ENCODE peak calls at places on chromosome 12, in ten cellular contexts. J is GM12878, U is suprapubic skin, P is transverse colon, L is HepG2, Z is K562, H is upper lobe of left lung, B is HCT116, V is esophagus muscularis mucosa, R is sigmoid colon. I is an unnamed sample.
A peak's percentile ranks its signal among the peaks of the same experiment; 100 is the strongest.

GRCh38 chr12:3574986-3575385 is 84.0 kb downstream of the PRMT8 start:
- DNase-seq in J (no peak), U (no peak), P (no peak), L (no peak), Z (no peak), H (no peak), B (no peak), V (no peak), R (no peak), I (no peak)

GRCh38 chr12:113897406-113897805 is 68.7 kb downstream of the RBM19 start:
- DNase-seq in J (no peak), U (no peak), P (no peak), L (no peak), Z (no peak), H (no peak), B (no peak), V (no peak), R (no peak), I (no peak)

GRCh38 chr12:101045486-101046474 is 164.3 kb downstream of the SLC5A8 start:
- DNase-seq in J (no peak), U (no peak), P (no peak), L (no peak), Z (no peak), H (no peak), B (no peak), V (no peak), R (no peak), I (no peak)

GRCh38 chr12:68785358-68785757 is 22.6 kb upstream of the MDM2 start:
- DNase-seq in J (no peak), U (no peak), P (no peak), L (no peak), Z (no peak), H (no peak), B (no peak), V (no peak), R (no peak), I (no peak)

GRCh38 chr12:109715310-109716091 is 1.9 kb downstream of the FAM222A start:
- DNase-seq in J (no peak), U (no peak), P (peak; percentile 51), L (no peak), Z (peak; percentile 61), H (peak; percentile 83), B (no peak), V (no peak), R (no peak), I (no peak)

GRCh38 chr12:11827096-11827841 is 177.8 kb downstream of the ETV6 start:
- DNase-seq in J (no peak), U (no peak), P (no peak), L (no peak), Z (no peak), H (no peak), B (no peak), V (no peak), R (peak; percentile 69), I (no peak)

GRCh38 chr12:114682920-114683708 is 861 bp downstream of the TBX3 start:
- DNase-seq in J (no peak), U (no peak), P (peak; percentile 45), L (no peak), Z (no peak), H (peak; percentile 74), B (no peak), V (no peak), R (no peak), I (no peak)

GRCh38 chr12:127548123-127548553 is 718.8 kb upstream of the TMEM132C start:
- DNase-seq in J (no peak), U (no peak), P (no peak), L (no peak), Z (no peak), H (no peak), B (no peak), V (no peak), R (no peak), I (no peak)

GRCh38 chr12:79634957-79635471 is 55.8 kb downstream of the PAWR start:
- DNase-seq in J (no peak), U (no peak), P (no peak), L (no peak), Z (no peak), H (no peak), B (no peak), V (no peak), R (no peak), I (no peak)

GRCh38 chr12:102406033-102406584 is 74.3 kb downstream of the IGF1 start:
- DNase-seq in J (peak; percentile 77), U (no peak), P (peak; percentile 17), L (no peak), Z (no peak), H (no peak), B (no peak), V (no peak), R (peak; percentile 69), I (no peak)

GRCh38 chr12:91774471-91774921 is 371.1 kb downstream of the BTG1 start:
- DNase-seq in J (no peak), U (no peak), P (no peak), L (no peak), Z (no peak), H (no peak), B (no peak), V (no peak), R (no peak), I (no peak)

GRCh38 chr12:97168804-97169203 is 261.7 kb downstream of the NEDD1 start:
- DNase-seq in J (no peak), U (no peak), P (no peak), L (no peak), Z (no peak), H (no peak), B (no peak), V (no peak), R (no peak), I (no peak)

GRCh38 chr12:96416033-96416790 is 16.0 kb upstream of the CDK17 start:
- DNase-seq in J (no peak), U (no peak), P (no peak), L (peak; percentile 21), Z (no peak), H (no peak), B (no peak), V (no peak), R (no peak), I (no peak)

GRCh38 chr12:32860182-32860581 is 36.4 kb downstream of the PKP2 start:
- DNase-seq in J (no peak), U (no peak), P (no peak), L (no peak), Z (no peak), H (no peak), B (no peak), V (no peak), R (no peak), I (no peak)

GRCh38 chr12:6323340-6323994 is 13.0 kb downstream of the PLEKHG6 start:
- DNase-seq in J (peak; percentile 71), U (no peak), P (no peak), L (peak; percentile 78), Z (peak; percentile 66), H (no peak), B (peak; percentile 70), V (no peak), R (peak; percentile 89), I (no peak)

GRCh38 chr12:54251667-54252284 is 28.1 kb downstream of the CBX5 start:
- DNase-seq in J (no peak), U (no peak), P (no peak), L (peak; percentile 38), Z (peak; percentile 64), H (no peak), B (peak; percentile 37), V (no peak), R (no peak), I (no peak)

GRCh38 chr12:121926874-121927706 is 8.7 kb downstream of the CFAP251 start:
- DNase-seq in J (peak; percentile 33), U (no peak), P (no peak), L (no peak), Z (no peak), H (no peak), B (no peak), V (no peak), R (no peak), I (no peak)

GRCh38 chr12:46206471-46206870 is 62.4 kb downstream of the SLC38A1 start:
- DNase-seq in J (no peak), U (no peak), P (no peak), L (no peak), Z (no peak), H (no peak), B (no peak), V (no peak), R (no peak), I (no peak)

DNA sequence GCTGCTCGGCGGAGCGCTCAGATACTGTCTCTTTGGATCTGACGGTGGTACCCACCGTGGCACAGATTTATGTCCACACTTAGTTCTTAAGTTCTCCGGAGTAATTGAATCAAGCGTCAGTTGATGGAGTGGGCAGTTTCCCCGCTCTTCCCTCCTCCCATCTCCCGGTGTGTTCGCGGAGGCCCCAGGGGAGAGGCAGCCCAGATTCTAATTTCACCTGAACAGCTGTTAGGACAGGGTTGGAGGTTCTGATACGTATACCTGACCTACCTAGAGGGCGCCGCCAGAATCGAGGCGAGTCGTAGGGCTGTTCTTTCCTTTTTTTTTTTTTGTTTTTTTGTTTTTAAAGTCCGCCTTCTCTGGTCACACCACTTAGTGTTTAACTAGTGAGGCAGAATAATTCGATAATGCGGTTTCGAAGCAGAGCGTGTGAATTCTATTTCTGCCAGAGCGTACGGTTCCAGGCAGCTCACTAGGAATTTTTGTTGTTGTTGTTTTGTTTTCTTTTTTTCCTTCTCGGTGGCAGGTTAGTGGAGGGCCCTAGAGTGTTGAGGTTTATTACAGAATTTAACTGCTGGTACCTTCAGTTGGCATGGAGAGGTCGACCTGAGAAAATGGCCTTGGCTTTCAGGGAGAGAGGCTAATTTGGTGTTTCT is 22.3 kb upstream of the GNS start:
- DNase-seq in J (no peak), U (no peak), P (no peak), L (no peak), Z (no peak), H (no peak), B (no peak), V (no peak), R (no peak), I (no peak)
- TF ChIP-seq POLR2A in J (no peak), U (no peak), P (no peak), L (no peak), Z (no peak), H (no peak), B (no peak), V (no peak), R (no peak), I (no peak)

GRCh38 chr12:131035268-131035681 is 81.6 kb downstream of the ADGRD1 start:
- DNase-seq in J (no peak), U (no peak), P (no peak), L (no peak), Z (no peak), H (peak; percentile 83), B (no peak), V (no peak), R (no peak), I (no peak)
- H3K4me1 ChIP-seq in J (no peaks in the 10 kb centered on the region), U (peaks cover 13% of the 10 kb centered on the region), P (no peaks in the 10 kb centered on the region), L (no peaks in the 10 kb centered on the region), Z (no peaks in the 10 kb centered on the region), H (no peaks in the 10 kb centered on the region), B (no peaks in the 10 kb centered on the region), V (no peaks in the 10 kb centered on the region), R (peaks cover 4% of the 10 kb centered on the region), I (peaks cover 18% of the 10 kb centered on the region)

GRCh38 chr12:14280921-14281320 is 84.6 kb upstream of the ATF7IP start:
- DNase-seq in J (peak; percentile 57), U (no peak), P (no peak), L (no peak), Z (no peak), H (no peak), B (no peak), V (no peak), R (no peak), I (no peak)
- TF ChIP-seq POLR2AphosphoS5 in J (no peak), U (no peak), P (no peak), L (no peak), Z (no peak), H (no peak), B (no peak), V (no peak), R (no peak), I (no peak)

GRCh38 chr12:8948711-8949524 is 527 bp downstream of the M6PR start:
- DNase-seq in J (no peak), U (no peak), P (peak; percentile 10), L (peak; percentile 7), Z (peak; percentile 13), H (no peak), B (no peak), V (no peak), R (no peak), I (no peak)
- TF ChIP-seq POLR2A in J (no peak), U (peak; percentile 16), P (no peak), L (no peak), Z (no peak), H (no peak), B (no peak), V (no peak), R (no peak), I (no peak)